ENCODE peak calls at places on chromosomes 7 and 10, in ten cellular contexts. One of them, this sample, is unnamed.

GRCh38 chr7:150373049-150373801 is 4.6 kb downstream of the REPIN1 start:
- DNase-seq in NCI-H1092 treated with DMSO at 0.1 percent for 48 hours: no peak
- DNase-seq in suprapubic skin: no peak
- DNase-seq in T-helper 9 cell: no peak
- DNase-seq in activated CD4-positive, alpha-beta T cell treated with anti-CD3 and anti-CD28 coated beads, Interleukin-2, amount 50 U/mL, for 1 hour: no peak
- DNase-seq in CD8-positive, alpha-beta T cell: no peak
- DNase-seq in GM12891: no peak
- DNase-seq in sciatic nerve: no peak
- DNase-seq in astrocyte: no peak
- DNase-seq in posterior vena cava: no peak
- DNase-seq in this sample: no peak

GRCh38 chr10:30804478-30805055 is 175.0 kb upstream of the LYZL2 start:
- DNase-seq in NCI-H1092 treated with DMSO at 0.1 percent for 48 hours: no peak
- DNase-seq in suprapubic skin: peak
- DNase-seq in T-helper 9 cell: no peak
- DNase-seq in activated CD4-positive, alpha-beta T cell treated with anti-CD3 and anti-CD28 coated beads, Interleukin-2, amount 50 U/mL, for 1 hour: no peak
- DNase-seq in CD8-positive, alpha-beta T cell: no peak
- DNase-seq in GM12891: no peak
- DNase-seq in sciatic nerve: peak
- DNase-seq in astrocyte: peak
- DNase-seq in posterior vena cava: peak
- DNase-seq in this sample: no peak

GRCh38 chr7:73449422-73449821 is 15.8 kb downstream of the FZD9 start:
- DNase-seq in NCI-H1092 treated with DMSO at 0.1 percent for 48 hours: peak
- DNase-seq in suprapubic skin: no peak
- DNase-seq in T-helper 9 cell: no peak
- DNase-seq in activated CD4-positive, alpha-beta T cell treated with anti-CD3 and anti-CD28 coated beads, Interleukin-2, amount 50 U/mL, for 1 hour: no peak
- DNase-seq in CD8-positive, alpha-beta T cell: no peak
- DNase-seq in GM12891: no peak
- DNase-seq in sciatic nerve: no peak
- DNase-seq in astrocyte: no peak
- DNase-seq in posterior vena cava: no peak
- DNase-seq in this sample: no peak

GRCh38 chr7:150355666-150356059 is 13.0 kb upstream of the REPIN1 start:
- DNase-seq in NCI-H1092 treated with DMSO at 0.1 percent for 48 hours: no peak
- DNase-seq in suprapubic skin: no peak
- DNase-seq in T-helper 9 cell: no peak
- DNase-seq in activated CD4-positive, alpha-beta T cell treated with anti-CD3 and anti-CD28 coated beads, Interleukin-2, amount 50 U/mL, for 1 hour: no peak
- DNase-seq in CD8-positive, alpha-beta T cell: no peak
- DNase-seq in GM12891: no peak
- DNase-seq in sciatic nerve: no peak
- DNase-seq in astrocyte: no peak
- DNase-seq in posterior vena cava: no peak
- DNase-seq in this sample: no peak

GRCh38 chr7:117155694-117156093 is 167.2 kb downstream of the WNT2 start:
- DNase-seq in NCI-H1092 treated with DMSO at 0.1 percent for 48 hours: no peak
- DNase-seq in suprapubic skin: no peak
- DNase-seq in T-helper 9 cell: no peak
- DNase-seq in activated CD4-positive, alpha-beta T cell treated with anti-CD3 and anti-CD28 coated beads, Interleukin-2, amount 50 U/mL, for 1 hour: no peak
- DNase-seq in CD8-positive, alpha-beta T cell: no peak
- DNase-seq in GM12891: no peak
- DNase-seq in sciatic nerve: no peak
- DNase-seq in astrocyte: no peak
- DNase-seq in posterior vena cava: no peak
- DNase-seq in this sample: no peak

GRCh38 chr10:63375859-63376258 is 89.9 kb downstream of the JMJD1C start:
- DNase-seq in NCI-H1092 treated with DMSO at 0.1 percent for 48 hours: no peak
- DNase-seq in suprapubic skin: no peak
- DNase-seq in T-helper 9 cell: no peak
- DNase-seq in activated CD4-positive, alpha-beta T cell treated with anti-CD3 and anti-CD28 coated beads, Interleukin-2, amount 50 U/mL, for 1 hour: no peak
- DNase-seq in CD8-positive, alpha-beta T cell: no peak
- DNase-seq in GM12891: no peak
- DNase-seq in sciatic nerve: no peak
- DNase-seq in astrocyte: no peak
- DNase-seq in posterior vena cava: no peak
- DNase-seq in this sample: no peak

GRCh38 chr10:133257489-133258065 is 19.1 kb downstream of the ADAM8 start:
- DNase-seq in NCI-H1092 treated with DMSO at 0.1 percent for 48 hours: no peak
- DNase-seq in suprapubic skin: no peak
- DNase-seq in T-helper 9 cell: no peak
- DNase-seq in activated CD4-positive, alpha-beta T cell treated with anti-CD3 and anti-CD28 coated beads, Interleukin-2, amount 50 U/mL, for 1 hour: no peak
- DNase-seq in CD8-positive, alpha-beta T cell: peak
- DNase-seq in GM12891: no peak
- DNase-seq in sciatic nerve: peak
- DNase-seq in astrocyte: peak
- DNase-seq in posterior vena cava: peak
- DNase-seq in this sample: no peak

GRCh38 chr10:99849525-99849924 is 67.1 kb downstream of the ABCC2 start:
- DNase-seq in NCI-H1092 treated with DMSO at 0.1 percent for 48 hours: no peak
- DNase-seq in suprapubic skin: no peak
- DNase-seq in T-helper 9 cell: no peak
- DNase-seq in activated CD4-positive, alpha-beta T cell treated with anti-CD3 and anti-CD28 coated beads, Interleukin-2, amount 50 U/mL, for 1 hour: no peak
- DNase-seq in CD8-positive, alpha-beta T cell: no peak
- DNase-seq in GM12891: no peak
- DNase-seq in sciatic nerve: no peak
- DNase-seq in astrocyte: no peak
- DNase-seq in posterior vena cava: no peak
- DNase-seq in this sample: no peak

GRCh38 chr7:92464515-92464914 is 13.2 kb downstream of the ERVW-1 start:
- DNase-seq in NCI-H1092 treated with DMSO at 0.1 percent for 48 hours: no peak
- DNase-seq in suprapubic skin: no peak
- DNase-seq in T-helper 9 cell: no peak
- DNase-seq in activated CD4-positive, alpha-beta T cell treated with anti-CD3 and anti-CD28 coated beads, Interleukin-2, amount 50 U/mL, for 1 hour: no peak
- DNase-seq in CD8-positive, alpha-beta T cell: no peak
- DNase-seq in GM12891: no peak
- DNase-seq in sciatic nerve: no peak
- DNase-seq in astrocyte: no peak
- DNase-seq in posterior vena cava: no peak
- DNase-seq in this sample: no peak

GRCh38 chr7:106717997-106718871 is 57.3 kb upstream of the CCDC71L start:
- DNase-seq in NCI-H1092 treated with DMSO at 0.1 percent for 48 hours: no peak
- DNase-seq in suprapubic skin: no peak
- DNase-seq in T-helper 9 cell: peak
- DNase-seq in activated CD4-positive, alpha-beta T cell treated with anti-CD3 and anti-CD28 coated beads, Interleukin-2, amount 50 U/mL, for 1 hour: peak
- DNase-seq in CD8-positive, alpha-beta T cell: peak
- DNase-seq in GM12891: no peak
- DNase-seq in sciatic nerve: no peak
- DNase-seq in astrocyte: peak
- DNase-seq in posterior vena cava: no peak
- DNase-seq in this sample: no peak

GRCh38 chr10:63157845-63158624 is 24.9 kb downstream of the NRBF2 start:
- DNase-seq in NCI-H1092 treated with DMSO at 0.1 percent for 48 hours: peak
- DNase-seq in suprapubic skin: no peak
- DNase-seq in T-helper 9 cell: peak
- DNase-seq in activated CD4-positive, alpha-beta T cell treated with anti-CD3 and anti-CD28 coated beads, Interleukin-2, amount 50 U/mL, for 1 hour: no peak
- DNase-seq in CD8-positive, alpha-beta T cell: peak
- DNase-seq in GM12891: no peak
- DNase-seq in sciatic nerve: no peak
- DNase-seq in astrocyte: peak
- DNase-seq in posterior vena cava: no peak
- DNase-seq in this sample: peak